ENCODE peak calls at places on chromosomes 12 and 14, in six cellular contexts. H, L, D, X, S and W are unnamed samples.

GRCh38 chr14:96189288-96189711 is 15.3 kb upstream of the BDKRB2 start:
- DNase-seq in X (no peak), L (no peak), D (no peak), S (no peak), H (no peak), W (no peak)

GRCh38 chr12:98464155-98464554 is 51.2 kb upstream of the TMPO start:
- DNase-seq in H (no peak), L (no peak), S (no peak), D (no peak), X (no peak), W (no peak)

GRCh38 chr12:129215436-129216025 is 362.3 kb downstream of the GLT1D1 start:
- DNase-seq in S (no peak), H (no peak), L (no peak), X (no peak), D (no peak), W (no peak)

GRCh38 chr12:99558113-99558512 is 89.4 kb upstream of the GARIN6 start:
- DNase-seq in H (no peak), L (no peak), S (no peak), D (no peak), X (no peak), W (no peak)

GRCh38 chr12:64181504-64182291 is 40.4 kb downstream of the KICS2 start:
- DNase-seq in S (no peak), D (peak), X (peak), H (peak), L (peak), W (peak)

GRCh38 chr14:25215607-25216006 is 165.7 kb upstream of the STXBP6 start:
- DNase-seq in H (no peak), L (no peak), S (no peak), X (no peak), D (no peak), W (no peak)

GRCh38 chr12:88624911-88625310 is 44.6 kb upstream of the KITLG start:
- DNase-seq in X (no peak), L (no peak), S (no peak), D (no peak), H (no peak), W (no peak)

GRCh38 chr14:54564071-54564798 is 2.7 kb upstream of the SAMD4A start:
- DNase-seq in L (no peak), H (no peak), D (no peak), X (peak), S (peak), W (no peak)

GRCh38 chr12:4161718-4162117 is 111.8 kb upstream of the CCND2 start:
- DNase-seq in X (no peak), S (no peak), D (peak), H (no peak), L (no peak), W (no peak)

GRCh38 chr12:108580531-108580930 is 17.4 kb downstream of the TMEM119 start:
- DNase-seq in D (no peak), X (no peak), L (no peak), H (no peak), S (no peak), W (no peak)

GRCh38 chr12:20561886-20562285 is 133.2 kb upstream of the SLCO1C1 start:
- DNase-seq in D (no peak), L (no peak), H (no peak), X (no peak), S (no peak), W (no peak)

GRCh38 chr14:74915826-74916225 is 7.2 kb downstream of the RPS6KL1 start:
- DNase-seq in H (no peak), D (no peak), X (no peak), L (no peak), S (no peak), W (no peak)

GRCh38 chr12:89947437-89948265 is 239.0 kb upstream of the ATP2B1 start:
- DNase-seq in H (no peak), X (no peak), S (no peak), L (no peak), D (peak), W (no peak)

GRCh38 chr12:51424094-51424661 is 453 bp upstream of the SLC4A8 start:
- DNase-seq in H (no peak), S (no peak), X (no peak), D (no peak), L (no peak), W (no peak)

GRCh38 chr12:51421266-51421884 is 3.3 kb upstream of the SLC4A8 start:
- DNase-seq in L (peak), H (peak), S (peak), D (peak), X (peak), W (peak)

GRCh38 chr12:51415931-51416330 is 8.7 kb upstream of the SLC4A8 start:
- DNase-seq in D (no peak), X (no peak), H (no peak), S (no peak), L (no peak), W (no peak)

GRCh38 chr12:51417826-51418225 is 6.8 kb upstream of the SLC4A8 start:
- DNase-seq in X (no peak), L (no peak), D (no peak), H (no peak), S (no peak), W (no peak)

GRCh38 chr12:51419473-51420228 is 5.0 kb upstream of the SLC4A8 start:
- DNase-seq in S (no peak), L (no peak), X (peak), D (peak), H (no peak), W (no peak)
- TF ChIP-seq CTCF in S (no peak), L (no peak), X (peak), D (peak), H (no peak), W (no peak)

DNA sequence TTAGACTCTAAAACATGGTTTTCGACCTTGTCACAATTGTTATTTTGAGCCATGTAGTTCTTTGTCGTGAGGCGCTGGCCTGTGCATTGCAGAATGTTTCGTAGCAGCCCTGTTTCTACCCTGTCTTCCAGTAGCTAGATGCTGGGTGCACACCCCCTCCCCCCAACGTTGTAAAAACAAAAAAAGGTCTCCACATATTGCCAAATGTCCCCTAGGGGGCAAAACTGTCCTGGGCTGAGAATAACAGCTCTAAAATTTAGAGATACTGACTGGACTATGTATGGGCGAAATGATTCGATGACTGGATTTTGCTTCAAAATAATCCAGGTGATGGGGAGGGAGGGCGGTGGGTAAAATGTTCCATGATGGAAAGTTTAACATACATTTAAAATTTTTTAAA is 126.1 kb upstream of the FUT8 start:
- DNase-seq in L (peak), H (no peak), S (peak), X (no peak), D (no peak), W (peak)
- TF ChIP-seq CTCF in L (peak), H (no peak), S (peak), X (peak), D (peak), W (peak)

DNA sequence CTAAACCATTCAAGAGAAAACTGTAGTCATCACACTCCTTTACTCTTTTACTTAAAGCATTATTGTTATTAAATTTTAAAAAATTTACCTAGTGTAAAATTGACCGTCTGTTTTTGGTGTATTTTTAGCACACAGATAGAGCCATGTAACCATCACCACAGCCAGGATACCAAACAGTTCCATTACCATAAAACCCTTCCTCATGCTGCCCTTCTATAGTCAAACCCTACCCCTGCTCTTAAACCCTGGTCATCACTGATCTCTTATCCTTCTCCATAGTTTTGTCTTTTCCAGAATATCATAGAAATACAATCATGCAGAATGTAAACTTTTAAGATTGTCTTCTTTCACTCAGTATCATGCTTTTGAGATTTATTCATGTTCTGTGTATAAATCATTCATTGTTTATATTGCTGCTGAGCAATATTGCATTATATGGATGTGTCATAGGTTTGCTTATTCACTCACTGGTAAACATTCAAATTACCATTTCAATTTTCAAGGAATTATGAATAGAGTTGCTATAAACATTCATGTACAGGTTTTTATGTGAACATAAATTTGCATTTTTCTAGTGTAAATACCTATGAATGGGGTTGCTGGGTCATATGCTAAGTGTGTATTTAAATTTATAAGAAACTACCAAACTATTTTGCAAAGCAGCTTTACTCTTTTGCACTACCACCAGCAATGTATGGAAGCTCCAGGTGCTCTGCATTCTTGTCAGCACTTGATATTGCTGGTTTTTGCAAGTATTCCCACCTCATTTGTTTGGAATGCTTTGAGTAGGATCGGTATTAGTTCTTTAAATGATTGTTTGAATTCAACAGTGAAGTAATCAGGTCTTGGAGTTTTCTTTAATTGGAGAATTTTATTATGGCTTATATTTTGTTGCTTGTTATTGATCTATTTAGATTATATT is 125.5 kb downstream of the LMNTD1 start:
- DNase-seq in L (no peak), H (no peak), X (no peak), D (no peak), S (no peak), W (no peak)
- TF ChIP-seq CTCF in L (no peak), H (no peak), X (no peak), D (no peak), S (no peak), W (no peak)

GRCh38 chr12:68403296-68403695 is 71.1 kb upstream of the MDM1 start:
- DNase-seq in X (no peak), S (no peak), H (no peak), L (no peak), D (no peak), W (no peak)

GRCh38 chr12:68405292-68405900 is 73.2 kb upstream of the MDM1 start:
- DNase-seq in D (no peak), L (no peak), H (peak), S (no peak), X (no peak), W (no peak)

GRCh38 chr12:68403711-68404110 is 71.5 kb upstream of the MDM1 start:
- DNase-seq in S (no peak), D (no peak), H (no peak), L (no peak), X (no peak), W (no peak)

GRCh38 chr12:68402422-68402821 is 70.3 kb upstream of the MDM1 start:
- DNase-seq in D (no peak), S (no peak), H (no peak), L (no peak), X (no peak), W (no peak)

GRCh38 chr12:68406134-68406576 is 74.0 kb upstream of the MDM1 start:
- DNase-seq in D (peak), S (no peak), H (peak), X (peak), L (no peak), W (peak)
- TF ChIP-seq CTCF in D (peak), S (no peak), H (peak), X (peak), L (peak), W (no peak)

GRCh38 chr12:103827800-103828440 is 13.1 kb downstream of the NT5DC3 start:
- DNase-seq in L (no peak), X (no peak), S (no peak), H (no peak), D (no peak), W (no peak)

GRCh38 chr12:103830025-103830725 is 10.9 kb downstream of the NT5DC3 start:
- DNase-seq in S (no peak), L (no peak), H (no peak), D (no peak), X (no peak), W (no peak)

GRCh38 chr12:103832048-103832798 is 8.8 kb downstream of the NT5DC3 start:
- DNase-seq in S (peak), X (no peak), D (no peak), L (no peak), H (no peak), W (no peak)

GRCh38 chr12:103830730-103831320 is 10.2 kb downstream of the NT5DC3 start:
- DNase-seq in L (no peak), D (no peak), S (no peak), X (no peak), H (no peak), W (no peak)

DNA sequence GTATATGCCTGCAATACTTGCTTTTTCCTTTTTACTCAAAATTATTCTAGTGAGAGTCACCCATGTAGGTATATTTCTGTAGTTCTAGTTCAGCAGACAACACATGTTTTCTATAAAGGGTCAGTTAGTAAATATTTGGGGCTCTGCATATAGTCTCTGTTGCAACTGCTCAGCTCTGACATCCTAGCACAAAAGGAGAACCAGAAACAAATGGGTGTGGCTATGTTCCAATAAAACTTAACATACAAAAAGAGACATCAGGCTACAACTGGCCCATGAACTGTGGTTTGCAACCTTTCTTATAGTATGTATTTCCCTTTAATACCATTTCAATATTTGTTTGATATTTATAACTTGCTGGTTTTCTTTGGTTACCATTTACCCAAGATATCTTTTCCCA is 11.9 kb downstream of the NT5DC3 start:
- DNase-seq in D (no peak), H (no peak), X (no peak), L (no peak), S (no peak), W (no peak)
- TF ChIP-seq CTCF in D (no peak), H (no peak), X (no peak), L (no peak), S (no peak), W (no peak)

DNA sequence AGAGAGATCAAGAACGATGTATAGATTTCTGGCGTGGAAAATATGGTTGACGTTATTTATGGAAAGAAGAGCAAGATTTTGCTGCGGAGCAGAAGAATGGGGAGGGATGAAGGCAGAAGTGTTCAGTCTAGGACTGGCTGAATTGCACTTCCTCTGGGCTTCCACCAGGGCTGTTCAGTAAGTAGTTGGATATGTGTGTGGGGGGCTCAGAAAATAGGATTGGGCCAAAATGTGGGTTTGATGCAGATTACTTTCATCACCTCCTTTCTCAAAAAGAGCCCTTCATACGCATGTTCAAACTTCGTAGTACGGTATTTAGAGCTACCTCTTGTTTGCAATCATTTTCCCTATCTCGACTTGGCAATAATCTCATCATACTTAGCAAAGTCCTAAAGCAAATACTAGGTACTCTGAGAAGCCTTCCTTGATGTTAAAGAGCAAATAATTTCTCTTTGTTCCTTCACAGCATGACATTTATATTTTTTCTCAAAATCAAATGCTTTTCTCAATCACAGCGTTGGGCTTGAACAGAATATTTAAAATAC is 349.4 kb downstream of the NELL2 start:
- DNase-seq in S (no peak), D (no peak), L (no peak), H (no peak), X (no peak), W (no peak)
- TF ChIP-seq CTCF in S (no peak), D (peak), L (peak), H (no peak), X (peak), W (no peak)

GRCh38 chr12:74890237-74890599 is 319.4 kb downstream of the KCNC2 start:
- DNase-seq in X (no peak), H (no peak), S (peak), L (peak), D (no peak), W (peak)

GRCh38 chr12:74891276-74891675 is 318.4 kb downstream of the KCNC2 start:
- DNase-seq in L (no peak), S (no peak), D (no peak), X (no peak), H (no peak), W (no peak)

GRCh38 chr12:74889563-74890236 is 319.9 kb downstream of the KCNC2 start:
- DNase-seq in L (peak), X (no peak), S (no peak), H (no peak), D (no peak), W (peak)

GRCh38 chr12:74889073-74889472 is 320.6 kb downstream of the KCNC2 start:
- DNase-seq in X (no peak), S (no peak), D (no peak), L (no peak), H (no peak), W (no peak)

GRCh38 chr12:74892057-74892633 is 317.5 kb downstream of the KCNC2 start:
- DNase-seq in X (no peak), S (no peak), L (no peak), D (no peak), H (no peak), W (no peak)
- TF ChIP-seq CTCF in X (no peak), S (no peak), L (no peak), D (no peak), H (no peak), W (no peak)